ENCODE peak calls at places on chromosomes 1 and 21, in seven cellular contexts. One of them, this sample, is unnamed.

GRCh38 chr21:44305691-44306090 is 5.8 kb downstream of the PFKL start:
- DNase-seq in H9: no peak
- DNase-seq in neural crest cell: no peak
- DNase-seq in NCI-H1436: no peak
- DNase-seq in fibroblast of the conjunctiva: no peak
- DNase-seq in NCI-H1105: no peak
- DNase-seq in GM04503: no peak
- DNase-seq in this sample: no peak

GRCh38 chr21:37546949-37547614 is 180.5 kb downstream of the DYRK1A start:
- DNase-seq in H9: no peak
- DNase-seq in neural crest cell: no peak
- DNase-seq in NCI-H1436: no peak
- DNase-seq in fibroblast of the conjunctiva: no peak
- DNase-seq in NCI-H1105: no peak
- DNase-seq in GM04503: no peak
- DNase-seq in this sample: peak; percentile 17

GRCh38 chr1:213244664-213245091 is 193.6 kb downstream of the RPS6KC1 start:
- DNase-seq in H9: no peak
- DNase-seq in neural crest cell: peak; percentile 60
- DNase-seq in NCI-H1436: peak; percentile 59
- DNase-seq in fibroblast of the conjunctiva: peak; percentile 52
- DNase-seq in NCI-H1105: peak; percentile 45
- DNase-seq in GM04503: no peak
- DNase-seq in this sample: peak; percentile 46

GRCh38 chr21:42439284-42440186 is 35.8 kb downstream of the UBASH3A start:
- DNase-seq in H9: no peak
- DNase-seq in neural crest cell: no peak
- DNase-seq in NCI-H1436: no peak
- DNase-seq in fibroblast of the conjunctiva: no peak
- DNase-seq in NCI-H1105: no peak
- DNase-seq in GM04503: no peak
- DNase-seq in this sample: no peak

GRCh38 chr1:5943373-5944068 is 48.7 kb downstream of the NPHP4 start:
- DNase-seq in H9: peak; percentile 7
- DNase-seq in neural crest cell: no peak
- DNase-seq in NCI-H1436: no peak
- DNase-seq in fibroblast of the conjunctiva: no peak
- DNase-seq in NCI-H1105: no peak
- DNase-seq in GM04503: no peak
- DNase-seq in this sample: no peak

GRCh38 chr21:45379171-45379900 is 25.6 kb upstream of the COL18A1 start:
- DNase-seq in H9: no peak
- DNase-seq in neural crest cell: no peak
- DNase-seq in NCI-H1436: no peak
- DNase-seq in fibroblast of the conjunctiva: no peak
- DNase-seq in NCI-H1105: no peak
- DNase-seq in GM04503: no peak
- DNase-seq in this sample: no peak

GRCh38 chr1:246108278-246108925 is 398.7 kb downstream of the SMYD3 start:
- DNase-seq in H9: no peak
- DNase-seq in neural crest cell: no peak
- DNase-seq in NCI-H1436: no peak
- DNase-seq in fibroblast of the conjunctiva: no peak
- DNase-seq in NCI-H1105: no peak
- DNase-seq in GM04503: no peak
- DNase-seq in this sample: peak; percentile 50

GRCh38 chr1:214859647-214860046 is 222.9 kb upstream of the KCNK2 start:
- DNase-seq in H9: no peak
- DNase-seq in neural crest cell: no peak
- DNase-seq in NCI-H1436: no peak
- DNase-seq in fibroblast of the conjunctiva: no peak
- DNase-seq in NCI-H1105: peak; percentile 84
- DNase-seq in GM04503: no peak
- DNase-seq in this sample: no peak

GRCh38 chr1:229792576-229792975 is 166.5 kb downstream of the URB2 start:
- DNase-seq in H9: no peak
- DNase-seq in neural crest cell: no peak
- DNase-seq in NCI-H1436: no peak
- DNase-seq in fibroblast of the conjunctiva: no peak
- DNase-seq in NCI-H1105: no peak
- DNase-seq in GM04503: no peak
- DNase-seq in this sample: no peak

GRCh38 chr21:35268261-35268660 is 219.2 kb upstream of the RUNX1 start:
- DNase-seq in H9: no peak
- DNase-seq in neural crest cell: no peak
- DNase-seq in NCI-H1436: no peak
- DNase-seq in fibroblast of the conjunctiva: no peak
- DNase-seq in NCI-H1105: no peak
- DNase-seq in GM04503: no peak
- DNase-seq in this sample: no peak

GRCh38 chr1:46703927-46704641 is 14.8 kb downstream of the EFCAB14 start:
- DNase-seq in H9: no peak
- DNase-seq in neural crest cell: no peak
- DNase-seq in NCI-H1436: no peak
- DNase-seq in fibroblast of the conjunctiva: no peak
- DNase-seq in NCI-H1105: no peak
- DNase-seq in GM04503: no peak
- DNase-seq in this sample: no peak

GRCh38 chr1:24688621-24689195 is 45.6 kb downstream of the SRRM1 start:
- DNase-seq in H9: peak; percentile 84
- DNase-seq in neural crest cell: peak; percentile 71
- DNase-seq in NCI-H1436: peak; percentile 71
- DNase-seq in fibroblast of the conjunctiva: peak; percentile 53
- DNase-seq in NCI-H1105: peak; percentile 40
- DNase-seq in GM04503: no peak
- DNase-seq in this sample: peak; percentile 79

This sample was measured in retina.